ENCODE peak calls at places on chromosomes 11 and 22, in five cellular contexts. D, Z, V, Q and F are unnamed samples.
A peak's percentile ranks its signal among the peaks of the same experiment; 100 is the strongest.

GRCh38 chr22:24066872-24067271 is 55.8 kb downstream of the CABIN1 start:
- DNase-seq in D (no peak), Z (no peak), V (no peak), Q (no peak), F (no peak)

GRCh38 chr11:114208371-114208770 is 87.8 kb upstream of the NNMT start:
- DNase-seq in D (no peak), Z (no peak), V (no peak), Q (no peak), F (no peak)

GRCh38 chr11:27472398-27473016 is at the start of gene LGR4:
- DNase-seq in D (peak; percentile 73), Z (peak; percentile 94), V (peak; percentile 98), Q (peak; percentile 90), F (peak; percentile 95)

GRCh38 chr11:34197256-34197655 is 91.8 kb downstream of the NAT10 start:
- DNase-seq in D (no peak), Z (no peak), V (no peak), Q (no peak), F (no peak)

GRCh38 chr22:32469799-32470212 is 4.8 kb upstream of the FBXO7 start:
- DNase-seq in D (no peak), Z (no peak), V (no peak), Q (peak; percentile 63), F (peak; percentile 83)

GRCh38 chr22:44891791-44892190 is 118.0 kb downstream of the PHF21B start:
- DNase-seq in D (no peak), Z (no peak), V (no peak), Q (no peak), F (no peak)

GRCh38 chr22:39530692-39531331 is 1.7 kb downstream of the RPS19BP1 start:
- DNase-seq in D (no peak), Z (no peak), V (no peak), Q (peak; percentile 54), F (no peak)

GRCh38 chr11:36027731-36028130 is 83.9 kb downstream of the LDLRAD3 start:
- DNase-seq in D (no peak), Z (no peak), V (no peak), Q (no peak), F (no peak)

GRCh38 chr11:44748606-44749005 is 21.8 kb downstream of the TSPAN18 start:
- DNase-seq in D (no peak), Z (no peak), V (no peak), Q (no peak), F (no peak)

GRCh38 chr11:102611291-102611690 is 13.8 kb downstream of the MMP20 start:
- DNase-seq in D (peak; percentile 26), Z (no peak), V (no peak), Q (no peak), F (no peak)
- TF ChIP-seq CTCF in D (no peak), Z (no peak), V (no peak), Q (no peak), F (no peak)

GRCh38 chr22:22752556-22753477 is 108.4 kb downstream of the GGTLC2 start:
- DNase-seq in D (no peak), Z (no peak), V (no peak), Q (peak; percentile 88), F (peak; percentile 71)
- TF ChIP-seq CTCF in D (no peak), Z (no peak), V (no peak), Q (no peak), F (no peak)

DNA sequence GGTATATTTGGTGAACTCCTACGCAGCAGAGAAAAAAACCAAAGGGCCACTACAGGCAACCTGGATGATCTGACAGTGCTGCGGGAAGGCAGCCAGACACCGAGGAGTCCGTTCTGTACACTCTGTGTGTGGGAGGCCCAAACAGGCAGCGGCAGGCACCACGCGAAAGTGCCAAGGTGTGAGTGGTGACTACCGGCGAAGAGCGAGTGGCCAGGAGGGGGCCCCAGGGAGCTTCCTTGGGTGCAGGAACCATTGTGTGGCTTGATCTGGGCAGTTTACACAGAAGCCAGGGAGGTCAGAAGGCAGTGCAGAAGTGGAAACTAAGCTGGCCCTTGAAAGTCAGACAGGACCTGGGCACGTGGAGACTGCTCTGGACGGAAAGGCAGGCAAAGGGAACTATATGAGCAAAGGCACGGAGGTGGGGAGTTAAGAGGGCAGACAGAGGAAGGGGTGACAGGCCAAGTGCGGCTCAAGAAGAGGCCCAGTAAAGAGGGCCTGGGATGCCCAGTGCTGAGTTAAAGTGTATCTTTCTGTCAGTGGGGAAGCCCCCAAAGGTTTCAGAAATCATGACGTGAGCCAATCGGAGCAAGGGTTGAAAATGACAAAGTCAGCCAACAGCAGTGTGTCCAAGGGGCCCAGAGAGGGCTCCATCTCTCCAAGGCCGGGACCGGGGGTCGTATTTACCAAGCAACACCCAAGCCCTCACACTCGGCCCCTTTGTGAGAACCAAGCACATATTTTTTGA is 10.6 kb downstream of the TMEM184B start:
- DNase-seq in D (peak; percentile 69), Z (no peak), V (peak; percentile 78), Q (no peak), F (peak; percentile 53)
- TF ChIP-seq CTCF in D (peak; percentile 67), Z (peak; percentile 63), V (no peak), Q (peak; percentile 31), F (peak; percentile 44)

GRCh38 chr11:33157103-33158027 is 3.9 kb downstream of the CSTF3 start:
- DNase-seq in D (no peak), Z (no peak), V (no peak), Q (no peak), F (no peak)
- TF ChIP-seq CTCF in D (no peak), Z (no peak), V (no peak), Q (no peak), F (no peak)

GRCh38 chr22:42720263-42721044 is at the start of gene A4GALT:
- DNase-seq in D (peak; percentile 82), Z (no peak), V (peak; percentile 45), Q (no peak), F (peak; percentile 58)
- TF ChIP-seq CTCF in D (no peak), Z (no peak), V (no peak), Q (no peak), F (no peak)

GRCh38 chr11:2098691-2099522 is 40.3 kb downstream of the IGF2 start:
- DNase-seq in D (no peak), Z (no peak), V (no peak), Q (no peak), F (no peak)

GRCh38 chr11:2101171-2101675 is 38.0 kb downstream of the IGF2 start:
- DNase-seq in D (no peak), Z (no peak), V (no peak), Q (no peak), F (no peak)

GRCh38 chr11:2100361-2101170 is 38.6 kb downstream of the IGF2 start:
- DNase-seq in D (no peak), Z (peak; percentile 82), V (no peak), Q (no peak), F (no peak)

GRCh38 chr11:2097998-2098690 is 41.0 kb downstream of the IGF2 start:
- DNase-seq in D (no peak), Z (no peak), V (no peak), Q (no peak), F (no peak)

DNA sequence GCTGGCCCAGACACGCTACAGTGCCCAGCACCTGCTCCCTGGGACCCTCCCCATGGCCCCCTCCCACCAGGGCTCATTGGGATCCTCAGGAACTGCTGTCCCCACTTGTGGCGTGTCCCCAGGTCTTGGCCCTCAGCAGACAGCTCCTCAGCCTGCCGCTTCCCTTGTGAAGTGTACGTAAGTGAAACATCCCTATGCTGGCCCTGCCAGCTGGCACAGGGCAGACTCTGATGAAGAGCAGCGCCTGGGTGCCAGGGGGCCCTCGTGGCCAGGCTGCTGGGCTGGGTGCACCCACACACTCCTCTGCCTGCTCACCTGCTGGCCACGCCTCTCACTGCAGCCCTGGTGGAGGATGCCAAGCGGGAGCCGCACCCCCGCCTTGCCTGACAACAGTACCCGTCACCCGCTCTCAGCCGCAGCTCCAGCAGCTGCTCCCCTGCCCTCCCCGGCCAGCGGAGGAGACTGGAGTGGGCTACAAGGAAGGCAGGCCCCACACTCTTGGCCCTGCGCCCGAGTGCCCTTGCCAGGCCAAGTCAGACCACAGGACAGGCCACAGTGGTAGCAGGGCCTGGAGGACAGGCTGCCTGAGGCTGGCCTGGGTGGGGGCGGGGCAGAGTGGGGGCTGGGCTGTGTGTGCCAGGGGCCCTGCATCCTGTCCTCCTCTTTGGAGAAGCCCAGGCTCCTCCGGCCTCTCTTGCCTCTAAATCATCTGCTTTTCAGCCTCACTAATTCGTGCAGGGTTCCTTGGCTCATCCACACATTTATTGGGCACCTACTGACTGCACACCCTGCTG is 39.5 kb downstream of the IGF2 start:
- DNase-seq in D (no peak), Z (no peak), V (no peak), Q (no peak), F (no peak)
- TF ChIP-seq CTCF in D (no peak), Z (no peak), V (no peak), Q (no peak), F (no peak)

DNA sequence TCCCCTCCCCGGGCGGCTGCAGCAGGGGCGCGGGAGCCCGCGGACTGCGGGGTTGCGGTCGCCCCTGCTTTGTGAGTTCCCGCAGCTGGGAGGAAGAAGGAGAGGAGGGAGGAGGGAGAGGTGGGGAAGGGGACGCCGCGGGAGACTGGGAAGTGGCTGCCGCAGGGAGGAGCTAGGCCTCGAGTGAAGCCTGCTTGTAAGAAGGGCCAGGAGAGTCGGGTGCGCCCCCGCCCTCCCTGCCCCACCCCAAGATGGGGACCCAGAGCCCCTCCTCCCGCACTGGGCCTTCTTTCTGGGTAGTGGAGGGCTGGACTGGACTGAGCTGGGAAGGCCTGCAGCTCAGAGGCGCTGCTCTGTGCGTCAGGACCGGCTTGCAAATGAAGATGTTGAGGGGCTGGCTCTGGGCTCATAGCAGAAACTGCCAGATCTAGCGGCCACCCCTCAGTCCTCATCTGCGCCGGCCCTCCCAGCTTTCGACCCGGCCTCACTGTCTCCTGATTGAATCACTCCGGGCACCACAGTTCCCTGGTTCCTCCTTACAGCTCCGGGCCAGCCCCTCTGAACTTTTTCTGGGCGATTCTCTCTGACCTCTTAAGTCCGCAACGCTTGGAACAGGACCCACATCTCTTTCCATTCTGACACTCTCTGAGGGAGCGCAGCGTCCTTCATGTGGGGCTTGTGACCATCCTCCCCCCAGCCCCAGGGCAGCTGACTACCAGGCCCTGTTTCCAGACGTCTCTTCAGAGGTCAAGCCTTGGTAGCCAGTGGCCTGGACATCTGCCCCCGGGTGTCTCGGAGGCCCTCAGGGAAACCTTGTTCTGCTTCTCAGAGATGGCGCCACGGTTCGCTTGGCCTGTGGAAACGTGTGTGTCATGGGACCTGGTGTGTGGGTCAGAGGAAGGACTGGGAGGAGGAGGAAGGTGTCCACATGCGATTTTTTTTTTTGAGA is 21.9 kb downstream of the SERPINH1 start:
- DNase-seq in D (peak; percentile 51), Z (peak; percentile 78), V (peak; percentile 75), Q (peak; percentile 78), F (peak; percentile 81)
- TF ChIP-seq CTCF in D (no peak), Z (no peak), V (no peak), Q (no peak), F (no peak)

GRCh38 chr11:614091-614582 is 1.6 kb downstream of the IRF7 start:
- DNase-seq in D (no peak), Z (no peak), V (no peak), Q (no peak), F (no peak)

GRCh38 chr11:614583-615452 is 932 bp downstream of the IRF7 start:
- DNase-seq in D (no peak), Z (no peak), V (no peak), Q (no peak), F (no peak)

GRCh38 chr11:617248-617911 is 1.6 kb upstream of the IRF7 start:
- DNase-seq in D (no peak), Z (no peak), V (no peak), Q (no peak), F (no peak)

GRCh38 chr11:616320-617220 is 820 bp upstream of the IRF7 start:
- DNase-seq in D (no peak), Z (no peak), V (no peak), Q (no peak), F (no peak)

GRCh38 chr11:615453-616319 is at the start of gene IRF7:
- DNase-seq in D (peak; percentile 98), Z (peak; percentile 96), V (peak; percentile 91), Q (peak; percentile 88), F (peak; percentile 96)
- TF ChIP-seq CTCF in D (no peak), Z (no peak), V (no peak), Q (no peak), F (no peak)